ENCODE peak calls at places on chromosomes 2 and 18, in five cellular contexts. One of them, this sample, is unnamed. For H3K4me1, the result is how much of the 10 kb centered on the place peaks cover.

GRCh38 chr2:181953773-181954537 is 31.7 kb upstream of the PPP1R1C start:
- DNase-seq in GM23338: peak
- DNase-seq in HAP-1: peak
- DNase-seq in GM23248: peak
- DNase-seq in heart left ventricle: peak
- DNase-seq in this sample: peak

GRCh38 chr2:206856474-206856873 is 82.8 kb upstream of the CPO start:
- DNase-seq in HAP-1: no peak
- DNase-seq in GM23338: no peak
- DNase-seq in heart left ventricle: no peak
- DNase-seq in GM23248: peak
- DNase-seq in this sample: no peak

GRCh38 chr2:28150211-28150879 is 242.3 kb upstream of the FOSL2 start:
- DNase-seq in GM23338: no peak
- DNase-seq in heart left ventricle: no peak
- DNase-seq in HAP-1: no peak
- DNase-seq in GM23248: no peak
- DNase-seq in this sample: no peak

GRCh38 chr2:235925250-235925919 is 242.8 kb downstream of the GBX2 start:
- DNase-seq in HAP-1: no peak
- DNase-seq in GM23248: no peak
- DNase-seq in heart left ventricle: no peak
- DNase-seq in GM23338: no peak
- DNase-seq in this sample: no peak

GRCh38 chr2:128412181-128412871 is 93.7 kb upstream of the HS6ST1 start:
- DNase-seq in heart left ventricle: peak
- DNase-seq in HAP-1: no peak
- DNase-seq in GM23248: no peak
- DNase-seq in GM23338: no peak
- DNase-seq in this sample: no peak

GRCh38 chr2:156903335-156903734 is 354.2 kb upstream of the GALNT5 start:
- DNase-seq in GM23248: peak
- DNase-seq in heart left ventricle: no peak
- DNase-seq in HAP-1: no peak
- DNase-seq in GM23338: no peak
- DNase-seq in this sample: no peak

GRCh38 chr18:77191241-77191751 is 58.4 kb upstream of the GALR1 start:
- DNase-seq in HAP-1: no peak
- DNase-seq in GM23248: peak
- DNase-seq in heart left ventricle: no peak
- DNase-seq in GM23338: no peak
- DNase-seq in this sample: no peak

GRCh38 chr2:233017947-233018346 is 4.9 kb upstream of the NGEF start:
- DNase-seq in GM23248: no peak
- DNase-seq in HAP-1: no peak
- DNase-seq in heart left ventricle: no peak
- DNase-seq in GM23338: no peak
- DNase-seq in this sample: no peak

GRCh38 chr2:214376631-214377624 is 33.9 kb upstream of the VWC2L start:
- DNase-seq in heart left ventricle: no peak
- DNase-seq in GM23338: no peak
- DNase-seq in GM23248: peak
- DNase-seq in HAP-1: no peak
- DNase-seq in this sample: no peak

GRCh38 chr2:172701250-172701649 is 34.4 kb upstream of the RAPGEF4 start:
- DNase-seq in heart left ventricle: no peak
- DNase-seq in GM23338: no peak
- DNase-seq in HAP-1: no peak
- DNase-seq in GM23248: peak
- DNase-seq in this sample: no peak

GRCh38 chr2:171522804-171523338 is 597 bp downstream of the CYBRD1 start:
- DNase-seq in HAP-1: peak
- DNase-seq in GM23248: peak
- DNase-seq in heart left ventricle: peak
- DNase-seq in GM23338: peak
- DNase-seq in this sample: no peak

GRCh38 chr2:71608441-71608840 is 155.1 kb downstream of the DYSF start:
- DNase-seq in HAP-1: peak
- DNase-seq in heart left ventricle: peak
- DNase-seq in GM23338: no peak
- DNase-seq in GM23248: no peak
- DNase-seq in this sample: no peak

GRCh38 chr2:224982910-224983688 is 59.2 kb downstream of the DOCK10 start:
- DNase-seq in GM23338: peak
- DNase-seq in heart left ventricle: peak
- DNase-seq in HAP-1: no peak
- DNase-seq in GM23248: peak
- DNase-seq in this sample: peak

GRCh38 chr18:42287047-42287446 is 332.0 kb downstream of the PIK3C3 start:
- DNase-seq in heart left ventricle: no peak
- DNase-seq in GM23338: no peak
- DNase-seq in HAP-1: no peak
- DNase-seq in GM23248: no peak
- DNase-seq in this sample: no peak

GRCh38 chr2:7767902-7768301 is 850.7 kb downstream of the RNF144A start:
- DNase-seq in HAP-1: no peak
- DNase-seq in GM23338: no peak
- DNase-seq in heart left ventricle: no peak
- DNase-seq in GM23248: no peak
- DNase-seq in this sample: no peak

GRCh38 chr18:23380001-23380550 is 73.0 kb upstream of the RIOK3 start:
- DNase-seq in heart left ventricle: no peak
- DNase-seq in GM23248: no peak
- DNase-seq in HAP-1: no peak
- DNase-seq in GM23338: peak
- DNase-seq in this sample: no peak

GRCh38 chr2:240688563-240688919 is 3.1 kb upstream of the AQP12A start:
- DNase-seq in GM23248: no peak
- DNase-seq in GM23338: no peak
- DNase-seq in heart left ventricle: no peak
- DNase-seq in HAP-1: no peak
- DNase-seq in this sample: no peak

GRCh38 chr18:79911009-79911870 is 40.2 kb downstream of the SLC66A2 start:
- DNase-seq in GM23338: peak
- DNase-seq in heart left ventricle: no peak
- DNase-seq in GM23248: no peak
- DNase-seq in HAP-1: no peak
- DNase-seq in this sample: no peak

GRCh38 chr2:28643911-28644334 is 107.7 kb upstream of the PPP1CB start:
- DNase-seq in GM23338: no peak
- DNase-seq in HAP-1: peak
- DNase-seq in GM23248: peak
- DNase-seq in heart left ventricle: no peak
- DNase-seq in this sample: no peak

GRCh38 chr2:239554761-239555565 is 154.1 kb upstream of the HDAC4 start:
- DNase-seq in GM23338: no peak
- DNase-seq in GM23248: no peak
- DNase-seq in HAP-1: no peak
- DNase-seq in heart left ventricle: no peak
- DNase-seq in this sample: no peak

GRCh38 chr2:118031566-118031965 is 17.7 kb upstream of the CCDC93 start:
- DNase-seq in GM23248: no peak
- DNase-seq in HAP-1: no peak
- DNase-seq in heart left ventricle: no peak
- DNase-seq in GM23338: no peak
- DNase-seq in this sample: no peak

GRCh38 chr18:12274793-12275192 is 20.6 kb downstream of the CIDEA start:
- DNase-seq in GM23248: no peak
- DNase-seq in GM23338: no peak
- DNase-seq in HAP-1: no peak
- DNase-seq in heart left ventricle: no peak
- DNase-seq in this sample: no peak

GRCh38 chr2:216292886-216293291 is 79.4 kb downstream of the MARCHF4 start:
- DNase-seq in heart left ventricle: no peak
- DNase-seq in GM23338: no peak
- DNase-seq in GM23248: peak
- DNase-seq in HAP-1: no peak
- DNase-seq in this sample: no peak

GRCh38 chr2:118185210-118186109 is 97.2 kb downstream of the INSIG2 start:
- DNase-seq in GM23338: peak
- DNase-seq in HAP-1: peak
- DNase-seq in GM23248: peak
- DNase-seq in heart left ventricle: peak
- DNase-seq in this sample: peak

GRCh38 chr18:7877609-7878008 is 310.5 kb downstream of the PTPRM start:
- DNase-seq in HAP-1: no peak
- DNase-seq in heart left ventricle: no peak
- DNase-seq in GM23248: no peak
- DNase-seq in GM23338: no peak
- DNase-seq in this sample: no peak

GRCh38 chr2:63040586-63040985 is 10.0 kb upstream of the OTX1 start:
- DNase-seq in GM23338: peak
- DNase-seq in HAP-1: no peak
- DNase-seq in GM23248: no peak
- DNase-seq in heart left ventricle: no peak
- DNase-seq in this sample: no peak

GRCh38 chr18:3604626-3605408 is 154.8 kb downstream of the TGIF1 start:
- DNase-seq in heart left ventricle: no peak
- DNase-seq in HAP-1: peak
- DNase-seq in GM23248: peak
- DNase-seq in GM23338: peak
- DNase-seq in this sample: peak

GRCh38 chr2:181680055-181680936 is at the start of gene NEUROD1:
- DNase-seq in HAP-1: peak
- DNase-seq in heart left ventricle: no peak
- DNase-seq in GM23248: no peak
- DNase-seq in GM23338: peak
- DNase-seq in this sample: no peak

GRCh38 chr2:805664-806063 is 128.5 kb upstream of the TMEM18 start:
- DNase-seq in heart left ventricle: no peak
- DNase-seq in GM23338: no peak
- DNase-seq in GM23248: no peak
- DNase-seq in HAP-1: no peak
- DNase-seq in this sample: no peak

GRCh38 chr2:127536707-127537106 is 1.2 kb downstream of the MYO7B start:
- DNase-seq in HAP-1: no peak
- DNase-seq in heart left ventricle: no peak
- DNase-seq in GM23338: no peak
- DNase-seq in GM23248: no peak
- DNase-seq in this sample: no peak

GRCh38 chr2:236606023-236606422 is 36.4 kb downstream of the ACKR3 start:
- DNase-seq in HAP-1: no peak
- DNase-seq in heart left ventricle: no peak
- DNase-seq in GM23338: no peak
- DNase-seq in GM23248: no peak
- DNase-seq in this sample: no peak

GRCh38 chr2:99545066-99545465 is 55.2 kb upstream of the REV1 start:
- DNase-seq in GM23248: peak
- DNase-seq in HAP-1: no peak
- DNase-seq in heart left ventricle: no peak
- DNase-seq in GM23338: peak
- DNase-seq in this sample: no peak

GRCh38 chr2:237691200-237691907 is 64.0 kb downstream of the LRRFIP1 start:
- DNase-seq in GM23338: peak
- DNase-seq in HAP-1: peak
- DNase-seq in heart left ventricle: no peak
- DNase-seq in GM23248: no peak
- DNase-seq in this sample: no peak
- H3K4me1 ChIP-seq in GM23338: under half
- H3K4me1 ChIP-seq in HAP-1: under half
- H3K4me1 ChIP-seq in heart left ventricle: half or more
- H3K4me1 ChIP-seq in GM23248: half or more
- H3K4me1 ChIP-seq in this sample: half or more

GRCh38 chr18:47997338-47997780 is 66.9 kb upstream of the SMAD2 start:
- DNase-seq in HAP-1: peak
- DNase-seq in GM23338: peak
- DNase-seq in heart left ventricle: no peak
- DNase-seq in GM23248: no peak
- DNase-seq in this sample: no peak
- H3K4me1 ChIP-seq in HAP-1: under half
- H3K4me1 ChIP-seq in GM23338: under half
- H3K4me1 ChIP-seq in heart left ventricle: under half
- H3K4me1 ChIP-seq in GM23248: under half
- H3K4me1 ChIP-seq in this sample: under half

GRCh38 chr2:85756822-85757435 is 3.1 kb downstream of the ATOH8 start:
- DNase-seq in GM23338: no peak
- DNase-seq in heart left ventricle: no peak
- DNase-seq in HAP-1: no peak
- DNase-seq in GM23248: no peak
- DNase-seq in this sample: no peak

GRCh38 chr2:85760371-85760770 is 6.6 kb downstream of the ATOH8 start:
- DNase-seq in heart left ventricle: no peak
- DNase-seq in GM23248: peak
- DNase-seq in GM23338: no peak
- DNase-seq in HAP-1: no peak
- DNase-seq in this sample: no peak

GRCh38 chr2:85759257-85759613 is 5.4 kb downstream of the ATOH8 start:
- DNase-seq in GM23338: no peak
- DNase-seq in GM23248: no peak
- DNase-seq in HAP-1: no peak
- DNase-seq in heart left ventricle: no peak
- DNase-seq in this sample: no peak

GRCh38 chr2:85757860-85758259 is 4.1 kb downstream of the ATOH8 start:
- DNase-seq in heart left ventricle: no peak
- DNase-seq in GM23248: no peak
- DNase-seq in HAP-1: no peak
- DNase-seq in GM23338: no peak
- DNase-seq in this sample: no peak

GRCh38 chr2:85758361-85759256 is 4.8 kb downstream of the ATOH8 start:
- DNase-seq in GM23248: peak
- DNase-seq in HAP-1: no peak
- DNase-seq in heart left ventricle: no peak
- DNase-seq in GM23338: no peak
- DNase-seq in this sample: no peak
- H3K4me1 ChIP-seq in GM23248: half or more
- H3K4me1 ChIP-seq in HAP-1: under half
- H3K4me1 ChIP-seq in heart left ventricle: half or more
- H3K4me1 ChIP-seq in GM23338: under half
- H3K4me1 ChIP-seq in this sample: under half

GRCh38 chr2:133942363-133942762 is 311.5 kb upstream of the MGAT5 start:
- DNase-seq in GM23248: no peak
- DNase-seq in GM23338: no peak
- DNase-seq in heart left ventricle: no peak
- DNase-seq in HAP-1: no peak
- DNase-seq in this sample: no peak
- H3K4me1 ChIP-seq in GM23248: under half
- H3K4me1 ChIP-seq in GM23338: under half
- H3K4me1 ChIP-seq in heart left ventricle: under half
- H3K4me1 ChIP-seq in HAP-1: under half
- H3K4me1 ChIP-seq in this sample: under half

This sample was measured in CD4-positive, alpha-beta memory T cell.